ENCODE peak calls at places on chromosome 18, in six cellular contexts. K, X, W, N, R and O are unnamed samples.

GRCh38 chr18:21656402-21656801 is 44.3 kb downstream of the SNRPD1 start:
- DNase-seq in K (no peak), X (no peak), W (no peak), N (no peak), R (no peak), O (no peak)

GRCh38 chr18:11850821-11851155 is 425 bp upstream of the CHMP1B start:
- DNase-seq in K (no peak), X (no peak), W (no peak), N (no peak), R (no peak), O (no peak)

GRCh38 chr18:48791636-48792105 is 159.1 kb downstream of the SMAD7 start:
- DNase-seq in K (no peak), X (no peak), W (peak; percentile 53), N (peak; percentile 36), R (no peak), O (no peak)

GRCh38 chr18:26429535-26429934 is 118.8 kb downstream of the KCTD1 start:
- DNase-seq in K (peak; percentile 40), X (no peak), W (no peak), N (no peak), R (no peak), O (no peak)

GRCh38 chr18:45684341-45685115 is 39.5 kb upstream of the SLC14A1 start:
- DNase-seq in K (no peak), X (no peak), W (no peak), N (peak; percentile 8), R (no peak), O (peak; percentile 24)

GRCh38 chr18:2302012-2302411 is 269.3 kb downstream of the METTL4 start:
- DNase-seq in K (no peak), X (no peak), W (no peak), N (no peak), R (no peak), O (no peak)

GRCh38 chr18:43524260-43524659 is 247.0 kb upstream of the SYT4 start:
- DNase-seq in K (no peak), X (no peak), W (no peak), N (no peak), R (no peak), O (no peak)

GRCh38 chr18:805755-806110 is 6.3 kb downstream of the YES1 start:
- DNase-seq in K (no peak), X (no peak), W (no peak), N (no peak), R (no peak), O (no peak)

GRCh38 chr18:77073336-77074093 is 59.1 kb downstream of the MBP start:
- DNase-seq in K (no peak), X (no peak), W (no peak), N (no peak), R (no peak), O (no peak)

GRCh38 chr18:65737346-65737745 is 13.5 kb upstream of the CDH7 start:
- DNase-seq in K (no peak), X (no peak), W (no peak), N (no peak), R (no peak), O (no peak)

DNA sequence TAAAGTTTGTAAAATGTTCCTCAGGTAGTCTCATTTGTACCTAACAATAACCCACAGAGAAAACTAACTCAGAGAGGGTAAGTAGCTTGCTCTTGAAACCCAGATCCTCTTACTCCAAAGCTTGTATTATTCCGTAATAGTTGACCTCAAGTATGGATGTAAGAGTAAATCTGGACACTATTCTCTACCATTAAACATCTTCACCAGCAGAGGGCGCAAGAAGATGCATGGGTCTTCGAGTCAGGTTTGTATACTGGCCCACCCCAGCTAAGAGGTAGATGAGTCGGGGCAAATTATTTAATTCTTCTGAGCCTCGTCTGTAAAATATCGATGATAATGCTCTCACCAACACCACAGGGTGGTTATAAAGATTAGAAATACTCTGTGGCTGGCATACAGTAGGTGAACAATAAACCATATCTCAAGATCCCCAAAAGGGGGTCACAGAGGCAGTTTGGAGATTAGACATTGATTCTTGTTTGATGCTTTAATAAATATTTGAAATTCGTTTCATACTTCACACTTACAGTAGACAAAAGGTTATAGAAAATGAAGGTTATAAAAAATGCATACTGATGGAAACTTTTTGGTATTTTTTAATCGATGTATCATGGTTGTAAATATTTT is 3.5 kb upstream of the CABLES1 start:
- DNase-seq in K (peak; percentile 86), X (peak; percentile 40), W (no peak), N (no peak), R (peak; percentile 44), O (no peak)
- TF ChIP-seq CTCF in K (peak; percentile 76), X (peak; percentile 80), W (peak; percentile 80), N (peak; percentile 69), R (peak; percentile 54), O (peak; percentile 90)

DNA sequence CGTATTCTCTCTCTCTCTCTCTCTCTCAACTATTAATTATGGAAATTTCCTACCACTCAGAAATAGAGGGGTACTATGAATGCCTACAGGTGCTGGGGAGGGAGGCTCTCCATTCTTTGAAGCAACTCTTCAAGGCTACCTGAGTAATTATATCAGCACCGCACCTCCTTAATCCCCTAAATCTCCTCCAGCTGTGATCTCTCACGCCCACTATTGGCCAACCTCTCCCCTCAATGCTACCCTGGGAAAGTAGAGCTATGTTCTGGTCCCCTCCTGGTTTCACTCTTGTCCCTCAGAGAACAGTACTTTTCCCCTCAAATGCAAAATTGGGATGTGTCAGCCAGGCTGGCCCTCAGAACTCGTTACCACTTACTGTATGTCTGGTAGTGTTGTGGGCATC is 1.6 kb downstream of the MOCOS start:
- DNase-seq in K (no peak), X (no peak), W (no peak), N (no peak), R (no peak), O (no peak)
- TF ChIP-seq CTCF in K (no peak), X (no peak), W (no peak), N (no peak), R (no peak), O (no peak)

GRCh38 chr18:61554117-61554776 is 221.0 kb downstream of the CDH20 start:
- DNase-seq in K (no peak), X (no peak), W (no peak), N (no peak), R (no peak), O (no peak)

GRCh38 chr18:61549889-61550288 is 216.7 kb downstream of the CDH20 start:
- DNase-seq in K (no peak), X (no peak), W (no peak), N (no peak), R (no peak), O (no peak)

GRCh38 chr18:61549411-61549810 is 216.2 kb downstream of the CDH20 start:
- DNase-seq in K (no peak), X (no peak), W (no peak), N (no peak), R (no peak), O (no peak)

GRCh38 chr18:61554946-61555361 is 221.7 kb downstream of the CDH20 start:
- DNase-seq in K (no peak), X (no peak), W (no peak), N (no peak), R (no peak), O (no peak)

DNA sequence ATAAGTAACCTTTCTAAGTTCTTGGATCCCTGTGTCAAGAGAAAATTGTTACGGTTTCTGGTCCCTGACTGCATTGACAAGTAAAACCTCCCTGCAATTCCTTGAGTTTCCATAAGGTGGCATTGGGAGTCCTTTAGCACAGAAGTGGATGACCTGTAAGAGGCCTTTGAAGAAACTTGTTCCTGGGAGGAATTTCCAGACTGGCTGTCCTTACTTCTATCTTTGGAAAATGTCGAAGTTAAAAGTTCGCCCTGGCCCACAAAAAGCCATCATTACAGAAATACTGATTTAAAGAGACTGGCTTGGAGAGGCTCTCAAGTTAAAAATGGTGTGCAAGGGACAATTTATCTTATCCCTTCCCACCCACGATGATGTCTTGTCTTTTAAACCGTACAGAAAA is 218.4 kb downstream of the CDH20 start:
- DNase-seq in K (peak; percentile 65), X (no peak), W (no peak), N (no peak), R (no peak), O (no peak)
- TF ChIP-seq CTCF in K (peak; percentile 89), X (peak; percentile 83), W (peak; percentile 83), N (peak; percentile 78), R (peak; percentile 67), O (peak; percentile 83)

GRCh38 chr18:67282796-67283195 is 233.7 kb downstream of the DSEL start:
- DNase-seq in K (no peak), X (no peak), W (no peak), N (no peak), R (no peak), O (no peak)

GRCh38 chr18:67280843-67281242 is 235.7 kb downstream of the DSEL start:
- DNase-seq in K (no peak), X (no peak), W (no peak), N (no peak), R (no peak), O (no peak)

GRCh38 chr18:67273288-67273687 is 243.2 kb downstream of the DSEL start:
- DNase-seq in K (no peak), X (no peak), W (no peak), N (no peak), R (no peak), O (no peak)

GRCh38 chr18:67281746-67282145 is 234.8 kb downstream of the DSEL start:
- DNase-seq in K (no peak), X (no peak), W (no peak), N (no peak), R (no peak), O (no peak)

GRCh38 chr18:67278984-67279383 is 237.5 kb downstream of the DSEL start:
- DNase-seq in K (no peak), X (no peak), W (no peak), N (no peak), R (no peak), O (no peak)
- TF ChIP-seq CTCF in K (no peak), X (no peak), W (no peak), N (no peak), R (no peak), O (no peak)

DNA sequence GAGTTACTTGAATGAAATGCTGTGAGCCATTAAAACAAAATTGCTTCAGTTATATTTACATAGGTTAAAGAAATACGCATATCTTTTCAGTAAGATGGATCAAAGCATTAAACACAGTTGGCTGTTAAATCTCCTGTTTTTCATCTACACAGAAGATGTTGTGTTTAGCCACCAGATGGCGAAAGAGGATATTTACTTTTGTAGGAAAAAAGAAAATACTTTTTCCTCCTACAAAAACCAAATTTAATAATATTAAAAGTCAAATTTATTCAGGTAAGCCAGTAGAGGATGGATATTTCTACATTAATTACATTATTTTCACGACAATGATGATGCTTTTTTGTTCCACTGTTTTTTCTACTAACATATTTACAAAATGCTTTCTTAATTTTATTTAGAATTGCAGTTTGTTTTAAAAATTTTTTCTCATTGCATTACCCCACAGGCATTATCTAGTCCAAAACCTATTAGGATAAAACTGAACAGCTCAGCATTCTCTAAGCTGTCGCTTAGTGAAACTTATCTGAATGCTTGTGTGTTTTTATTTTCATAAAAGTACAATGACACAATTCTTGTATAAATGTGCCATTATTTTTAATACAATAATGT is 173.7 kb downstream of the ASXL3 start:
- DNase-seq in K (no peak), X (no peak), W (no peak), N (no peak), R (no peak), O (no peak)
- TF ChIP-seq CTCF in K (peak; percentile 5), X (no peak), W (no peak), N (no peak), R (peak; percentile 32), O (peak; percentile 83)

GRCh38 chr18:37553633-37554398 is 11.8 kb downstream of the CELF4 start:
- DNase-seq in K (no peak), X (no peak), W (no peak), N (no peak), R (peak; percentile 69), O (no peak)
- TF ChIP-seq CTCF in K (no peak), X (no peak), W (no peak), N (no peak), R (peak; percentile 43), O (peak; percentile 66)